ENCODE peak calls at places on chromosomes 12 and 14, in six cellular contexts. Q is spleen; T is H1; B is HCT116; G is CD8-positive, alpha-beta T cell; J is transverse colon. O is an unnamed sample. For H3K4me1, the result is how much of the 10 kb centered on the place peaks cover.

GRCh38 chr14:95431199-95432145 is 85.0 kb downstream of the SYNE3 start:
- DNase-seq in T (no peak), J (no peak), G (no peak), Q (no peak), B (no peak), O (peak)

GRCh38 chr12:67742461-67742860 is 93.9 kb downstream of the DYRK2 start:
- DNase-seq in Q (no peak), G (no peak), T (no peak), B (no peak), J (no peak), O (no peak)

GRCh38 chr12:45234134-45234865 is 18.4 kb downstream of the ANO6 start:
- DNase-seq in B (peak), J (no peak), Q (no peak), G (no peak), T (no peak), O (no peak)

GRCh38 chr14:106414464-106414863 is 888.1 kb downstream of the TMEM121 start:
- DNase-seq in J (no peak), Q (no peak), T (no peak), G (no peak), B (no peak), O (no peak)

GRCh38 chr14:92323031-92323915 is at the start of gene SLC24A4:
- DNase-seq in J (no peak), T (no peak), G (no peak), Q (peak), B (no peak), O (peak)

GRCh38 chr12:90510948-90511347 is 444.0 kb downstream of the CCER1 start:
- DNase-seq in G (no peak), J (no peak), T (no peak), B (no peak), Q (no peak), O (no peak)

GRCh38 chr12:131162113-131162512 is 208.4 kb downstream of the ADGRD1 start:
- DNase-seq in T (no peak), Q (no peak), B (no peak), J (no peak), G (no peak), O (no peak)

GRCh38 chr12:80186727-80187217 is 87.4 kb downstream of the OTOGL start:
- DNase-seq in G (peak), T (no peak), J (peak), B (peak), Q (no peak), O (no peak)

GRCh38 chr12:82522762-82523161 is 163.9 kb upstream of the TMTC2 start:
- DNase-seq in B (no peak), T (no peak), Q (no peak), G (no peak), J (no peak), O (no peak)

GRCh38 chr12:68075416-68075815 is 84.1 kb downstream of the IFNG start:
- DNase-seq in T (no peak), G (no peak), J (no peak), B (no peak), Q (no peak), O (no peak)

GRCh38 chr12:46677749-46678148 is 148.0 kb downstream of the SLC38A4 start:
- DNase-seq in G (no peak), T (no peak), J (no peak), B (no peak), Q (no peak), O (no peak)
- TF ChIP-seq CTCF in G (no peak), T (peak), J (no peak), B (peak), Q (no peak), O (no peak)

DNA sequence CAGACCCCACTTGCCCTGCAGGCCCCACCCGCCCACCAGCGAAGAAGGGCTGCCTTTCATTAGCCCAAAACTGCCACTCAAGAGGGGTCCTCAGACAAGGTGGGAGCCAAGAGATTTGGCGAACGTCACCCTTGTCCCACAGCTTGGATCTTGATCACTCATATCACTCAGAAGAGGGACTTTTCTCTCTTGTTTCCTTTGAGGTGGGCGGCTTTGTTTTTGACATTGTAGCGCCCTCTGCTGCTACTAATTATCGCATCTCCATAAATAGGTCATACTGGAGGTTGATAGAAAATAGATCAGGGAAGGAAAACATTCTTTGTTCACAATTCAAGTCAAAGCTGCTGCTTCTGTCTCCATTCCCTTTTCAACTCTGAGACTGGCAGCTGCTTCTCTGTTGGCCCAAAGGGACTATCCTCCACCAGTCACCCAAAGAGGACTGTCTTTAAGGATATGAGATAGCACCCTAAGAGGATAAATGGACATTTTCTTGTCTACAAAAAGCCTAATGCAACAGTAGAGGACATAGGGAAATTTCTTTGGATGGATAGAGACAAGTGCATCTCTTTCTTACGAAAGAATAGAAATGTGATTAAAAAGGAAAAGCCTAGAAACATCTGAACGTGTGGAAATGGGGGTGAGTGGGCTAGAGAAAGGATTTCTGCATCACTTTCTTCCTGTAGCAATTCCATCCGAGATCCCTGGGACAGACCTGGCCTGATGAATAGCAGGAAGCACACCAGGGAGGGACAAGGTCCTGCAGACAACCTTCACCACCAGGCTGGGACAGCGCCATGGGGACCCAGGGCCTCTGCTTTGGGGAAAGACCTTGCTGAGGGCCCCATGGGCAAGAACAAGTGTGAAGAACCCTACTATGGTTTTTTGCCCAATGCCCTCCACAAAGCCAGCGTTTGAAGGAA is 115.8 kb downstream of the DAD1 start:
- DNase-seq in J (peak), Q (no peak), B (peak), G (no peak), T (no peak), O (peak)
- H3K4me1 ChIP-seq in J (under half), Q (half or more), B (under half), G (under half), T (under half), O (under half)

GRCh38 chr14:96916751-96917150 is 119.6 kb downstream of the VRK1 start:
- DNase-seq in G (no peak), J (no peak), T (no peak), B (no peak), Q (no peak), O (no peak)

GRCh38 chr14:96911499-96912130 is 114.4 kb downstream of the VRK1 start:
- DNase-seq in J (no peak), T (no peak), B (no peak), G (no peak), Q (no peak), O (no peak)

GRCh38 chr14:96917442-96917963 is 120.3 kb downstream of the VRK1 start:
- DNase-seq in G (no peak), T (no peak), J (no peak), Q (no peak), B (no peak), O (no peak)

GRCh38 chr14:96915478-96915877 is 118.3 kb downstream of the VRK1 start:
- DNase-seq in J (no peak), T (no peak), G (no peak), Q (no peak), B (no peak), O (no peak)

DNA sequence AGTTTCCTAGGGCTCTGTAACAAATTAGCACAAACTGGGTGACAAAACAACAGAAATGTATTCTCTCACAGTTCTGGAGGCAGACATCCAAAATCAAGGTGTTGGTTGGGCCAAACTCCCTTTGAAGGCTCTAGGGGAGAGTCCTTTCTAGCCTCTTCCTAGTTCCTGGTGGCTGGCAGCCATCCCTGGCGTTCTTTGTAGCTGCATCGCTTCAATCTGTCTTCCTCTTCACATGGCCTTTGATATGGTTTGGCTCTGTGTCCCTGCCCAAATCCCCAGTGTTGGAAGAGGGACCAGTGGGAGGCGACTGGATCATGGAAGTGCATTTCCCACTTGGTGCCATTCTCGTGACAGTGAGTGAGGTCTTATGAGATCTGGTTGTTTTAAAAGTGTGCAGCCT is 117.5 kb downstream of the VRK1 start:
- DNase-seq in J (no peak), B (no peak), Q (no peak), G (no peak), T (no peak), O (no peak)
- H3K27ac ChIP-seq in J (no peak), B (no peak), Q (peak), G (no peak), T (no peak), O (no peak)

GRCh38 chr12:94174576-94174975 is 26.2 kb downstream of the PLXNC1 start:
- DNase-seq in T (no peak), B (no peak), G (no peak), J (peak), Q (peak), O (no peak)
- TF ChIP-seq CTCF in T (no peak), B (no peak), G (no peak), J (no peak), Q (no peak), O (no peak)

GRCh38 chr14:64475585-64476273 is 10.4 kb downstream of the AKAP5 start:
- DNase-seq in T (no peak), B (no peak), G (no peak), J (no peak), Q (no peak), O (no peak)

GRCh38 chr14:64474698-64475097 is 9.4 kb downstream of the AKAP5 start:
- DNase-seq in J (no peak), B (no peak), Q (no peak), T (no peak), G (no peak), O (no peak)

GRCh38 chr14:64478634-64479250 is 13.4 kb downstream of the AKAP5 start:
- DNase-seq in T (no peak), B (no peak), G (no peak), J (no peak), Q (no peak), O (no peak)

GRCh38 chr14:64474041-64474440 is 8.7 kb downstream of the AKAP5 start:
- DNase-seq in B (no peak), Q (no peak), G (no peak), J (no peak), T (no peak), O (no peak)

GRCh38 chr14:64476438-64476837 is 11.1 kb downstream of the AKAP5 start:
- DNase-seq in J (no peak), G (no peak), B (no peak), Q (no peak), T (no peak), O (no peak)
- H3K4me1 ChIP-seq in J (under half), G (under half), B (under half), Q (under half), T (under half), O (under half)

DNA sequence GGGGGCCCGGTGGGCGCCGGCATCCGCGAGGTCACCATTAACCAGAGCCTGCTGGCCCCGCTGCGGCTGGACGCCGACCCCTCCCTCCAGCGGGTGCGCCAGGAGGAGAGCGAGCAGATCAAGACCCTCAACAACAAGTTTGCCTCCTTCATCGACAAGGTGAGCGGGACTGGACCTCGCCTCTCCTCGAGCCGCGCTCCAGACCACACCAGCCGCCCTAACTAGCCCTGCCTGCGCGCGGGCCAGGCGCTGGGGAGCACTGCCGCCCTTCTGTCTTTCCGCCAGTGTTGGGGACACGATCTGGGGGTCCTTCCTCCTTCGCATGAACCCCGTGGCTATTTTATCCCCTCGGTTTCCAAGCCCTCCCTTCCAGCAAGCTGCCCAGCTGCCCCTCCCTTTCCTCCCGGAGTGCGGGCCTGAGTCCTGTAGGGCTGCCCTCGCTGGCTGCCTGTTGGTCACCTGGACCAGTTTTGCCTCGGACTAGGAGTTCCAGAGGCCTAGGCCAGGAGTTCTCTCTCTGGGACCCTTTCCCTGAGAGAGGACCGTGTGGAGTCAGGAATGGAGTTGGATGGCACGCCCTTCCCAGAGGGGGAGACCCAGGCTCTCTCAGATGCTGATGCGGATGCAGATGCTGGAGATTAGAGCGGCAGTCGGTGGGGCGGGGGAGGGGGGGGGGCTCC is 559 bp downstream of the KRT7 start:
- DNase-seq in J (no peak), T (no peak), G (no peak), Q (peak), B (no peak), O (no peak)
- H3K27ac ChIP-seq in J (no peak), T (no peak), G (no peak), Q (no peak), B (no peak), O (no peak)

GRCh38 chr12:57626929-57627445 is 6.0 kb downstream of the B4GALNT1 start:
- DNase-seq in G (no peak), B (no peak), T (no peak), Q (no peak), J (no peak), O (no peak)

GRCh38 chr12:57628280-57629191 is 4.5 kb downstream of the B4GALNT1 start:
- DNase-seq in B (no peak), G (no peak), T (no peak), Q (no peak), J (no peak), O (no peak)

GRCh38 chr12:57626111-57626928 is 6.7 kb downstream of the B4GALNT1 start:
- DNase-seq in J (no peak), T (no peak), G (no peak), Q (no peak), B (no peak), O (no peak)

GRCh38 chr12:57625261-57626032 is 7.6 kb downstream of the B4GALNT1 start:
- DNase-seq in T (no peak), J (no peak), G (no peak), Q (no peak), B (no peak), O (no peak)

GRCh38 chr12:57627504-57628279 is 5.3 kb downstream of the B4GALNT1 start:
- DNase-seq in G (no peak), T (no peak), B (no peak), Q (no peak), J (no peak), O (peak)
- TF ChIP-seq CTCF in G (peak), T (peak), B (no peak), Q (no peak), J (no peak), O (no peak)

GRCh38 chr12:110741795-110742717 is 635 bp downstream of the PPP1CC start:
- DNase-seq in B (no peak), T (no peak), J (peak), G (peak), Q (no peak), O (peak)

GRCh38 chr12:110737532-110737931 is 5.2 kb downstream of the PPP1CC start:
- DNase-seq in J (no peak), Q (no peak), B (no peak), T (no peak), G (no peak), O (no peak)

GRCh38 chr12:110741371-110741770 is 1.3 kb downstream of the PPP1CC start:
- DNase-seq in Q (no peak), B (no peak), T (no peak), J (no peak), G (peak), O (no peak)

GRCh38 chr12:110739894-110740293 is 2.8 kb downstream of the PPP1CC start:
- DNase-seq in Q (no peak), G (no peak), J (no peak), B (no peak), T (no peak), O (no peak)

GRCh38 chr12:110739488-110739887 is 3.2 kb downstream of the PPP1CC start:
- DNase-seq in T (no peak), G (no peak), J (no peak), B (no peak), Q (no peak), O (no peak)
- H3K4me1 ChIP-seq in T (under half), G (under half), J (under half), B (under half), Q (half or more), O (under half)

O was measured in pancreas.